ENCODE peak calls at places on chromosome 2, in five cellular contexts. U, A, R, C and P are unnamed samples.

GRCh38 chr2:163466583-163466982 is 269.2 kb downstream of the FIGN start:
- DNase-seq in U (no peak), C (no peak), R (no peak), A (no peak), P (no peak)

GRCh38 chr2:67631474-67631873 is 234.3 kb downstream of the ETAA1 start:
- DNase-seq in R (no peak), C (no peak), A (no peak), U (no peak), P (no peak)

GRCh38 chr2:48860391-48860790 is 104.9 kb upstream of the LHCGR start:
- DNase-seq in R (no peak), U (no peak), A (no peak), C (no peak), P (no peak)

GRCh38 chr2:84971799-84972790 is 1.1 kb downstream of the KCMF1 start:
- DNase-seq in C (peak), A (peak), U (peak), R (no peak), P (peak)

GRCh38 chr2:84494070-84494469 is 22.2 kb upstream of the DNAH6 start:
- DNase-seq in C (no peak), R (no peak), U (no peak), A (no peak), P (no peak)

GRCh38 chr2:23757686-23758433 is 169.1 kb downstream of the ATAD2B start:
- DNase-seq in U (no peak), C (peak), R (no peak), A (no peak), P (no peak)

GRCh38 chr2:73111300-73112025 is 1.3 kb downstream of the RAB11FIP5 start:
- DNase-seq in C (peak), A (no peak), R (no peak), U (no peak), P (no peak)

GRCh38 chr2:181585732-181586131 is 71.2 kb downstream of the CERKL start:
- DNase-seq in R (no peak), U (no peak), C (no peak), A (no peak), P (no peak)

GRCh38 chr2:239263231-239263936 is 137.4 kb downstream of the HDAC4 start:
- DNase-seq in C (no peak), A (no peak), R (no peak), U (no peak), P (no peak)